ENCODE peak calls at places on chromosomes 11 and 22, in nine cellular contexts. One of them, this sample, is unnamed.

GRCh38 chr22:50298937-50299656 is 8.3 kb downstream of the PLXNB2 start:
- DNase-seq in lung: no peak
- DNase-seq in adrenal gland: no peak
- DNase-seq in breast epithelium: no peak
- DNase-seq in heart left ventricle: no peak
- DNase-seq in psoas muscle: no peak
- DNase-seq in transverse colon: no peak
- DNase-seq in stomach: peak; percentile 58
- DNase-seq in dorsolateral prefrontal cortex: no peak
- DNase-seq in this sample: no peak

GRCh38 chr11:8095831-8096522 is 15.0 kb downstream of the TUB start:
- DNase-seq in lung: no peak
- DNase-seq in adrenal gland: no peak
- DNase-seq in breast epithelium: no peak
- DNase-seq in heart left ventricle: no peak
- DNase-seq in psoas muscle: no peak
- DNase-seq in transverse colon: no peak
- DNase-seq in stomach: peak; percentile 16
- DNase-seq in dorsolateral prefrontal cortex: no peak
- DNase-seq in this sample: no peak

GRCh38 chr22:27720860-27721259 is 80.7 kb downstream of the MN1 start:
- DNase-seq in lung: no peak
- DNase-seq in adrenal gland: no peak
- DNase-seq in breast epithelium: no peak
- DNase-seq in heart left ventricle: no peak
- DNase-seq in psoas muscle: peak; percentile 76
- DNase-seq in transverse colon: no peak
- DNase-seq in stomach: no peak
- DNase-seq in dorsolateral prefrontal cortex: no peak
- DNase-seq in this sample: no peak

GRCh38 chr11:25327656-25328055 is 830.8 kb downstream of the LUZP2 start:
- DNase-seq in lung: no peak
- DNase-seq in adrenal gland: no peak
- DNase-seq in breast epithelium: no peak
- DNase-seq in heart left ventricle: no peak
- DNase-seq in psoas muscle: no peak
- DNase-seq in transverse colon: no peak
- DNase-seq in stomach: no peak
- DNase-seq in dorsolateral prefrontal cortex: no peak
- DNase-seq in this sample: no peak

GRCh38 chr11:68632802-68633201 is 51.5 kb upstream of the GAL start:
- DNase-seq in lung: no peak
- DNase-seq in adrenal gland: peak; percentile 39
- DNase-seq in breast epithelium: no peak
- DNase-seq in heart left ventricle: no peak
- DNase-seq in psoas muscle: no peak
- DNase-seq in transverse colon: peak; percentile 64
- DNase-seq in stomach: peak; percentile 66
- DNase-seq in dorsolateral prefrontal cortex: no peak
- DNase-seq in this sample: no peak

GRCh38 chr22:44172370-44173108 is 8.2 kb upstream of the PARVG start:
- DNase-seq in lung: peak; percentile 76
- DNase-seq in adrenal gland: peak; percentile 61
- DNase-seq in breast epithelium: peak; percentile 58
- DNase-seq in heart left ventricle: peak; percentile 60
- DNase-seq in psoas muscle: peak; percentile 79
- DNase-seq in transverse colon: peak; percentile 54
- DNase-seq in stomach: peak; percentile 52
- DNase-seq in dorsolateral prefrontal cortex: peak; percentile 68
- DNase-seq in this sample: no peak

GRCh38 chr22:49962012-49962750 is 1.6 kb downstream of the PIM3 start:
- DNase-seq in lung: peak; percentile 89
- DNase-seq in adrenal gland: peak; percentile 95
- DNase-seq in breast epithelium: peak; percentile 94
- DNase-seq in heart left ventricle: peak; percentile 92
- DNase-seq in psoas muscle: peak; percentile 96
- DNase-seq in transverse colon: peak; percentile 89
- DNase-seq in stomach: peak; percentile 88
- DNase-seq in dorsolateral prefrontal cortex: peak; percentile 69
- DNase-seq in this sample: peak; percentile 86

GRCh38 chr22:29197096-29197495 is 8.6 kb upstream of the EMID1 start:
- DNase-seq in lung: no peak
- DNase-seq in adrenal gland: no peak
- DNase-seq in breast epithelium: no peak
- DNase-seq in heart left ventricle: no peak
- DNase-seq in psoas muscle: no peak
- DNase-seq in transverse colon: no peak
- DNase-seq in stomach: no peak
- DNase-seq in dorsolateral prefrontal cortex: no peak
- DNase-seq in this sample: no peak

GRCh38 chr11:6387811-6388599 is 2.3 kb upstream of the SMPD1 start:
- DNase-seq in lung: no peak
- DNase-seq in adrenal gland: no peak
- DNase-seq in breast epithelium: no peak
- DNase-seq in heart left ventricle: no peak
- DNase-seq in psoas muscle: no peak
- DNase-seq in transverse colon: no peak
- DNase-seq in stomach: no peak
- DNase-seq in dorsolateral prefrontal cortex: no peak
- DNase-seq in this sample: no peak

GRCh38 chr11:62011881-62012280 is 44.4 kb upstream of the FTH1 start:
- DNase-seq in lung: no peak
- DNase-seq in adrenal gland: no peak
- DNase-seq in breast epithelium: no peak
- DNase-seq in heart left ventricle: no peak
- DNase-seq in psoas muscle: no peak
- DNase-seq in transverse colon: no peak
- DNase-seq in stomach: no peak
- DNase-seq in dorsolateral prefrontal cortex: no peak
- DNase-seq in this sample: no peak

DNA sequence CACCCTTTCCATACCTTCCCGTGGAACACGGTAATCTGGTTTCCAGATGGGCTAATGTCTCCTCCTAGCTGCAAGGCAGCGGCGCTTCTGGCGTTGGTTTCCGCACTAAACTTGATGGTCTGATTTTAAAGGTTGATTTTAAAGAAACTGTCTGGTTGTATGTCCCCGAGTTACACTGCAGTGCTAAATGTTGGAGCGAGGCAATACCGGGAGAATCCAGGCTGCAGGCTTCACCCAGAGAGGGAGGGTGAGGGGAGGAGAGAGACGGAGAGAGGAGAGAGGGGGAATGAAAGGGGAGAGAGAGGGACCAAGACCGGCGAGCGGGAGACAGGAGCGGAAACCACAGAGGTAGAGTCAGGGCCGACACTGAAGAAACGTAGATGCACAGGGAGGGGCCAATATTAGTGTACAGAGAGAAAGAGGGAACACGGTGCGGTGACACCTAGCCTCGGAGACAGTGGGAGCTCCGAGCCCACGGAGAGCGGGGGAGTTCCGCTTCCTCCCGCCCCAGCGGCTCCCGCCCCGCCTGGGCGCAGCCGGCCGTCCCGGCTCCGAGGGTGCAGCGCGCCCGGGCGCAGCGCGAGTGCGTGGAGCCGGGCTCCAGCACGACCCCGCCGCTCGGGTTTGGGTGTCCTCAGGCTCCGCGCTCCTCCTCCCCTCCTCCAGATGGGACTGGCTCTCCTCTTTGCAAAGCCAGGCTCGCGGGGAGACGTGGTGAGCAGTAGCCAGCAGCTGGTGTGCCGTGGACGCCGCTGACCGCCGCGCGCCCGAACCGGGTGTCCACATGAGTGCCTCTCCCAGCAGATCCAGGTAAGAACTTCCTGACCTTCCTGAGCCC is 71.9 kb upstream of the GRAMD1B start:
- DNase-seq in lung: no peak
- DNase-seq in adrenal gland: peak; percentile 38
- DNase-seq in breast epithelium: no peak
- DNase-seq in heart left ventricle: peak; percentile 27
- DNase-seq in psoas muscle: peak; percentile 56
- DNase-seq in transverse colon: peak; percentile 14
- DNase-seq in stomach: no peak
- DNase-seq in dorsolateral prefrontal cortex: peak; percentile 35
- DNase-seq in this sample: peak; percentile 52
- TF ChIP-seq CTCF in lung: no peak
- TF ChIP-seq CTCF in adrenal gland: peak; percentile 7
- TF ChIP-seq CTCF in breast epithelium: no peak
- TF ChIP-seq CTCF in heart left ventricle: no peak
- TF ChIP-seq CTCF in psoas muscle: peak; percentile 23
- TF ChIP-seq CTCF in transverse colon: no peak
- TF ChIP-seq CTCF in stomach: no peak
- TF ChIP-seq CTCF in dorsolateral prefrontal cortex: peak; percentile 26
- TF ChIP-seq CTCF in this sample: no peak

DNA sequence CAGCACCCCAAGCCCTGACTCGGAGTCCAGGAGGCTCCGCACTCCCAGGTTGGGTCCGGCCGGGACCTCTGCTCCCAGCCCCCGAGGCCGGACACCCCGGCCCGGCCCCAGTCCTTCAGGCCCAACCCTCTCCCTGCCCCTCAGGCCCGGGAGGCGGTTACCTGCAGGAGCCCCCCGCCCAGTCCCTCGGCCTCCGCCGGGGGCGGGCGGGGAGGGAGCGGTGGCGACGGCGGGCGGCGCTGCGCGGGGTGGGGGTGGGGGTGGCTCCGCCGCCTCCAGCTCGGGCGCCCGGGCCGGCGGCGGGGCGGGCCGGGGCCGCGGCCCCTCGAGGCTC is 308 bp downstream of the TCF20 start:
- DNase-seq in lung: peak; percentile 32
- DNase-seq in adrenal gland: no peak
- DNase-seq in breast epithelium: no peak
- DNase-seq in heart left ventricle: peak; percentile 26
- DNase-seq in psoas muscle: no peak
- DNase-seq in transverse colon: no peak
- DNase-seq in stomach: no peak
- DNase-seq in dorsolateral prefrontal cortex: no peak
- DNase-seq in this sample: peak; percentile 18
- H3K27ac ChIP-seq in lung: peak overlapping the region; percentile 92
- H3K27ac ChIP-seq in adrenal gland: peak overlapping the region; percentile 78
- H3K27ac ChIP-seq in breast epithelium: peak overlapping the region; percentile 84
- H3K27ac ChIP-seq in heart left ventricle: peak overlapping the region; percentile 83
- H3K27ac ChIP-seq in psoas muscle: peak overlapping the region; percentile 77
- H3K27ac ChIP-seq in transverse colon: peak overlapping the region; percentile 95
- H3K27ac ChIP-seq in stomach: peak overlapping the region; percentile 96
- H3K27ac ChIP-seq in dorsolateral prefrontal cortex: peak overlapping the region; percentile 63
- H3K27ac ChIP-seq in this sample: peak overlapping the region; percentile 86

GRCh38 chr11:75796091-75796435 is 18.9 kb upstream of the UVRAG start:
- DNase-seq in lung: no peak
- DNase-seq in adrenal gland: no peak
- DNase-seq in breast epithelium: no peak
- DNase-seq in heart left ventricle: no peak
- DNase-seq in psoas muscle: no peak
- DNase-seq in transverse colon: no peak
- DNase-seq in stomach: no peak
- DNase-seq in dorsolateral prefrontal cortex: no peak
- DNase-seq in this sample: no peak
- H3K27me3 ChIP-seq in lung: no peaks in the 10 kb centered on the region
- H3K27me3 ChIP-seq in adrenal gland: no peaks in the 10 kb centered on the region
- H3K27me3 ChIP-seq in breast epithelium: no peaks in the 10 kb centered on the region
- H3K27me3 ChIP-seq in heart left ventricle: no peaks in the 10 kb centered on the region
- H3K27me3 ChIP-seq in psoas muscle: no peaks in the 10 kb centered on the region
- H3K27me3 ChIP-seq in transverse colon: no peaks in the 10 kb centered on the region
- H3K27me3 ChIP-seq in stomach: no peaks in the 10 kb centered on the region
- H3K27me3 ChIP-seq in dorsolateral prefrontal cortex: no peaks in the 10 kb centered on the region
- H3K27me3 ChIP-seq in this sample: no peaks in the 10 kb centered on the region

GRCh38 chr11:119491753-119492455 is 68.9 kb upstream of the THY1 start:
- DNase-seq in lung: no peak
- DNase-seq in adrenal gland: no peak
- DNase-seq in breast epithelium: no peak
- DNase-seq in heart left ventricle: no peak
- DNase-seq in psoas muscle: no peak
- DNase-seq in transverse colon: no peak
- DNase-seq in stomach: no peak
- DNase-seq in dorsolateral prefrontal cortex: no peak
- DNase-seq in this sample: no peak
- TF ChIP-seq CTCF in lung: no peak
- TF ChIP-seq CTCF in adrenal gland: no peak
- TF ChIP-seq CTCF in breast epithelium: no peak
- TF ChIP-seq CTCF in heart left ventricle: no peak
- TF ChIP-seq CTCF in psoas muscle: no peak
- TF ChIP-seq CTCF in transverse colon: peak; percentile 4
- TF ChIP-seq CTCF in stomach: no peak
- TF ChIP-seq CTCF in dorsolateral prefrontal cortex: peak; percentile 42
- TF ChIP-seq CTCF in this sample: no peak

DNA sequence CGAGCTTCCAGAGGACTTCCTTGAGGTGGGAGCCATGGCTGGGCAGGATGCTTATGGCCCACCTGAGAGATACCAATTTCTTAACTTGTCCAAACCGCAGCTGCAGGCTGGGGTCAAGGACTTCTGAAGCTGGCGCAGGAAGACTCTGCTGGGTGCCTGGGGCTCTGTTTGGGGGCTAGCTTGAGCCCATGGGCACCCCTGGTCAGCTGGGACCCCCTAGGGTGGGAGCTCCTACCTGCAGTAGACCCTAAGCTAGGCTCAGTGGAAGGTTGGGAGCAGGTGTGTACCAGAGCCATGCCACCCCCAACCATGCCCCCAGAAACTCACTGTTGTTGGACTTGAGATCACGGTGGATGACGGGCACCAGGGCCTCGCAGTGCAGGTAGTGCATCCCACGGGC is 1.3 kb downstream of the MAP3K11 start:
- DNase-seq in lung: no peak
- DNase-seq in adrenal gland: no peak
- DNase-seq in breast epithelium: no peak
- DNase-seq in heart left ventricle: no peak
- DNase-seq in psoas muscle: no peak
- DNase-seq in transverse colon: no peak
- DNase-seq in stomach: no peak
- DNase-seq in dorsolateral prefrontal cortex: no peak
- DNase-seq in this sample: no peak
- H3K27ac ChIP-seq in lung: peak overlapping the region; percentile 94
- H3K27ac ChIP-seq in adrenal gland: peak overlapping the region; percentile 82
- H3K27ac ChIP-seq in breast epithelium: peak overlapping the region; percentile 93
- H3K27ac ChIP-seq in heart left ventricle: peak overlapping the region; percentile 97
- H3K27ac ChIP-seq in psoas muscle: peak overlapping the region; percentile 89
- H3K27ac ChIP-seq in transverse colon: peak overlapping the region; percentile 98
- H3K27ac ChIP-seq in stomach: peak overlapping the region; percentile 98
- H3K27ac ChIP-seq in dorsolateral prefrontal cortex: peak overlapping the region; percentile 98
- H3K27ac ChIP-seq in this sample: peak overlapping the region; percentile 94

This sample was measured in pancreas.